ENCODE peak calls at places on chromosomes 16 and 17, in four cellular contexts. One of them, this sample, is unnamed.

GRCh38 chr16:80718480-80719220 is 85.7 kb downstream of the CDYL2 start:
- DNase-seq in stomach: peak
- DNase-seq in lower leg skin: peak
- DNase-seq in A549: no peak
- DNase-seq in this sample: peak

GRCh38 chr17:47896672-47897490 is 845 bp downstream of the SP2 start:
- DNase-seq in stomach: no peak
- DNase-seq in lower leg skin: peak
- DNase-seq in A549: no peak
- DNase-seq in this sample: no peak

GRCh38 chr17:49843774-49844350 is 4.0 kb downstream of the TAC4 start:
- DNase-seq in stomach: no peak
- DNase-seq in lower leg skin: no peak
- DNase-seq in A549: peak
- DNase-seq in this sample: no peak

GRCh38 chr17:83064021-83064731 is 15.2 kb upstream of the METRNL start:
- DNase-seq in stomach: peak
- DNase-seq in lower leg skin: no peak
- DNase-seq in A549: no peak
- DNase-seq in this sample: peak

GRCh38 chr17:39753514-39754160 is 15.9 kb downstream of the GRB7 start:
- DNase-seq in stomach: peak
- DNase-seq in lower leg skin: no peak
- DNase-seq in A549: no peak
- DNase-seq in this sample: peak

GRCh38 chr16:29909398-29909797 is 9.1 kb downstream of the ASPHD1 start:
- DNase-seq in stomach: no peak
- DNase-seq in lower leg skin: no peak
- DNase-seq in A549: no peak
- DNase-seq in this sample: no peak

GRCh38 chr16:79372504-79373184 is 227.9 kb downstream of the MAF start:
- DNase-seq in stomach: no peak
- DNase-seq in lower leg skin: no peak
- DNase-seq in A549: peak
- DNase-seq in this sample: no peak

GRCh38 chr17:82385559-82386255 is 14.1 kb downstream of the UTS2R start:
- DNase-seq in stomach: no peak
- DNase-seq in lower leg skin: no peak
- DNase-seq in A549: no peak
- DNase-seq in this sample: no peak

GRCh38 chr17:55735784-55736405 is 13.2 kb upstream of the TMEM100 start:
- DNase-seq in stomach: no peak
- DNase-seq in lower leg skin: peak
- DNase-seq in A549: peak
- DNase-seq in this sample: peak

GRCh38 chr17:7262192-7263070 is at the start of gene CLDN7:
- DNase-seq in stomach: peak
- DNase-seq in lower leg skin: no peak
- DNase-seq in A549: no peak
- DNase-seq in this sample: peak

GRCh38 chr16:2339521-2340484 is 725 bp downstream of the ABCA3 start:
- DNase-seq in stomach: peak
- DNase-seq in lower leg skin: no peak
- DNase-seq in A549: peak
- DNase-seq in this sample: peak

GRCh38 chr17:69123626-69124025 is 18.1 kb downstream of the ABCA6 start:
- DNase-seq in stomach: no peak
- DNase-seq in lower leg skin: no peak
- DNase-seq in A549: no peak
- DNase-seq in this sample: no peak

GRCh38 chr17:7561589-7562207 is at the start of gene SENP3:
- DNase-seq in stomach: peak
- DNase-seq in lower leg skin: peak
- DNase-seq in A549: peak
- DNase-seq in this sample: peak

GRCh38 chr17:65261682-65262636 is 124.8 kb downstream of the RGS9 start:
- DNase-seq in stomach: no peak
- DNase-seq in lower leg skin: no peak
- DNase-seq in A549: no peak
- DNase-seq in this sample: no peak

GRCh38 chr16:53056528-53056881 is 1.7 kb downstream of the CHD9 start:
- DNase-seq in stomach: no peak
- DNase-seq in lower leg skin: no peak
- DNase-seq in A549: no peak
- DNase-seq in this sample: no peak

GRCh38 chr17:43406676-43407645 is 8.2 kb downstream of the ARL4D start:
- DNase-seq in stomach: no peak
- DNase-seq in lower leg skin: no peak
- DNase-seq in A549: no peak
- DNase-seq in this sample: peak

GRCh38 chr16:69182730-69183416 is 4.1 kb upstream of the SNTB2 start:
- DNase-seq in stomach: no peak
- DNase-seq in lower leg skin: no peak
- DNase-seq in A549: no peak
- DNase-seq in this sample: peak

GRCh38 chr17:12928736-12929135 is 89.1 kb downstream of the ELAC2 start:
- DNase-seq in stomach: no peak
- DNase-seq in lower leg skin: no peak
- DNase-seq in A549: no peak
- DNase-seq in this sample: peak

GRCh38 chr17:16926591-16927451 is 45.1 kb downstream of the TNFRSF13B start:
- DNase-seq in stomach: no peak
- DNase-seq in lower leg skin: no peak
- DNase-seq in A549: no peak
- DNase-seq in this sample: no peak

GRCh38 chr17:7435676-7436555 is 681 bp downstream of the TMEM102 start:
- DNase-seq in stomach: peak
- DNase-seq in lower leg skin: peak
- DNase-seq in A549: peak
- DNase-seq in this sample: peak

GRCh38 chr17:38451840-38452529 is 23.7 kb downstream of the ARHGAP23 start:
- DNase-seq in stomach: no peak
- DNase-seq in lower leg skin: no peak
- DNase-seq in A549: no peak
- DNase-seq in this sample: peak

GRCh38 chr17:77735341-77736206 is 222.9 kb upstream of the TNRC6C start:
- DNase-seq in stomach: peak
- DNase-seq in lower leg skin: peak
- DNase-seq in A549: no peak
- DNase-seq in this sample: peak

GRCh38 chr17:19664136-19664820 is 15.7 kb downstream of the ALDH3A2 start:
- DNase-seq in stomach: peak
- DNase-seq in lower leg skin: no peak
- DNase-seq in A549: no peak
- DNase-seq in this sample: peak

GRCh38 chr17:60077672-60078519 is 825 bp downstream of the HEATR6 start:
- DNase-seq in stomach: no peak
- DNase-seq in lower leg skin: no peak
- DNase-seq in A549: no peak
- DNase-seq in this sample: no peak

GRCh38 chr17:81194941-81195901 is 27.5 kb downstream of the CEP131 start:
- DNase-seq in stomach: no peak
- DNase-seq in lower leg skin: no peak
- DNase-seq in A549: no peak
- DNase-seq in this sample: no peak

GRCh38 chr16:24819462-24820040 is 26.2 kb upstream of the SLC5A11 start:
- DNase-seq in stomach: no peak
- DNase-seq in lower leg skin: no peak
- DNase-seq in A549: no peak
- DNase-seq in this sample: peak

GRCh38 chr17:76353004-76353598 is 615 bp downstream of the PRPSAP1 start:
- DNase-seq in stomach: peak
- DNase-seq in lower leg skin: no peak
- DNase-seq in A549: peak
- DNase-seq in this sample: peak

GRCh38 chr17:41697122-41697962 is 8.7 kb downstream of the EIF1 start:
- DNase-seq in stomach: peak
- DNase-seq in lower leg skin: peak
- DNase-seq in A549: no peak
- DNase-seq in this sample: peak

GRCh38 chr16:86497551-86498021 is 12.7 kb upstream of the FOXF1 start:
- DNase-seq in stomach: no peak
- DNase-seq in lower leg skin: no peak
- DNase-seq in A549: no peak
- DNase-seq in this sample: no peak

GRCh38 chr17:16927641-16928321 is 44.1 kb downstream of the TNFRSF13B start:
- DNase-seq in stomach: no peak
- DNase-seq in lower leg skin: no peak
- DNase-seq in A549: no peak
- DNase-seq in this sample: no peak

GRCh38 chr17:67829331-67829730 is 4.0 kb downstream of the BPTF start:
- DNase-seq in stomach: no peak
- DNase-seq in lower leg skin: no peak
- DNase-seq in A549: no peak
- DNase-seq in this sample: no peak

GRCh38 chr16:22093952-22094351 is 1.6 kb downstream of the VWA3A start:
- DNase-seq in stomach: no peak
- DNase-seq in lower leg skin: no peak
- DNase-seq in A549: no peak
- DNase-seq in this sample: no peak

GRCh38 chr16:22089910-22090309 is 2.4 kb upstream of the VWA3A start:
- DNase-seq in stomach: no peak
- DNase-seq in lower leg skin: no peak
- DNase-seq in A549: no peak
- DNase-seq in this sample: no peak

GRCh38 chr16:22088642-22089041 is 3.7 kb upstream of the VWA3A start:
- DNase-seq in stomach: no peak
- DNase-seq in lower leg skin: no peak
- DNase-seq in A549: no peak
- DNase-seq in this sample: no peak

GRCh38 chr16:22092143-22092933 is at the start of gene VWA3A:
- DNase-seq in stomach: no peak
- DNase-seq in lower leg skin: no peak
- DNase-seq in A549: no peak
- DNase-seq in this sample: peak

GRCh38 chr16:22091721-22092120 is 620 bp upstream of the VWA3A start:
- DNase-seq in stomach: no peak
- DNase-seq in lower leg skin: no peak
- DNase-seq in A549: no peak
- DNase-seq in this sample: no peak
- H3K4me3 ChIP-seq in stomach: no peak
- H3K4me3 ChIP-seq in lower leg skin: no peak
- H3K4me3 ChIP-seq in A549: no peak
- H3K4me3 ChIP-seq in this sample: no peak

DNA sequence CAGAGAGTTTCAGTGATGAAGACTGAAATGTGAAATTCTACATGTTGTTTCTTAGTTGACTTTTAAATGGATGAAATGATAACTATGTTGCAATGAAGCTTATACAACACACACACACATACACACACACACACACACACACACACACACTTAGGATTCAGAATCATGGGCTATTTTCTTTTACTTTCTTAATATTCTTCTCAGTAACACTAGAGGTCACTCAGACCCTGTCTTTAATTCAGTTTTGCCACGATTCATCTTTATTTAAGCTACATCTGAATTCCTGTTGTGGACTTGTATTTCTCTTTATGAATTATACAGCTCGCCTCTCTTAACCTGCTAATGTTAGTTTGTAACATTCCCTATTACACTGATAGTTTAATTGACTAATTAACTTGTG is 109.6 kb upstream of the GOT2 start:
- DNase-seq in stomach: no peak
- DNase-seq in lower leg skin: no peak
- DNase-seq in A549: no peak
- DNase-seq in this sample: no peak
- TF ChIP-seq CTCF in stomach: no peak
- TF ChIP-seq CTCF in lower leg skin: no peak
- TF ChIP-seq CTCF in A549: peak
- TF ChIP-seq CTCF in this sample: no peak

GRCh38 chr17:2388020-2388704 is 12.7 kb downstream of the MNT start:
- DNase-seq in stomach: no peak
- DNase-seq in lower leg skin: no peak
- DNase-seq in A549: no peak
- DNase-seq in this sample: no peak

GRCh38 chr17:2386400-2387085 is 14.3 kb downstream of the MNT start:
- DNase-seq in stomach: peak
- DNase-seq in lower leg skin: no peak
- DNase-seq in A549: no peak
- DNase-seq in this sample: peak

GRCh38 chr17:2390199-2390880 is 10.5 kb downstream of the MNT start:
- DNase-seq in stomach: no peak
- DNase-seq in lower leg skin: no peak
- DNase-seq in A549: no peak
- DNase-seq in this sample: no peak

GRCh38 chr17:2387086-2388019 is 13.5 kb downstream of the MNT start:
- DNase-seq in stomach: no peak
- DNase-seq in lower leg skin: no peak
- DNase-seq in A549: no peak
- DNase-seq in this sample: no peak

DNA sequence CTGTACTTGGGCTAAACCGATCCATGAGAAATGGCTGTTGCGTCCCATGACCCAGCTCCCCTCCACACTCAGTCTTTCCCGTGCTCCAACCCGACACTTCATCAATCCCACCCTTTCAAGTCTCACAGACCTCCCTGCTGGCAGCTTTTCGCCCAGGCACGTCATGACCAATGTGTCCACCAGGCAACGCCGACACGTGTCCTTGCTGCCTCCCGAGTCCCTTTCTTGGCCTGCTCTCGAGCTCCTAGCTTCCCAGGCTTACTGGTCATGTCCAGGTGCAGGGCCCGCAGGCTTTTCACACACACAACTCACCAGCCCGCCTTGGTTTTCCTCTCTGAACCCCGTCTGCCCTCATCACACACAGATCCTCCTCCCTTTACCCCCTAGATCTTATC is 12.2 kb downstream of the MNT start:
- DNase-seq in stomach: no peak
- DNase-seq in lower leg skin: no peak
- DNase-seq in A549: no peak
- DNase-seq in this sample: no peak
- TF ChIP-seq POLR2A in stomach: no peak
- TF ChIP-seq POLR2A in lower leg skin: no peak
- TF ChIP-seq POLR2A in A549: no peak
- TF ChIP-seq POLR2A in this sample: no peak

DNA sequence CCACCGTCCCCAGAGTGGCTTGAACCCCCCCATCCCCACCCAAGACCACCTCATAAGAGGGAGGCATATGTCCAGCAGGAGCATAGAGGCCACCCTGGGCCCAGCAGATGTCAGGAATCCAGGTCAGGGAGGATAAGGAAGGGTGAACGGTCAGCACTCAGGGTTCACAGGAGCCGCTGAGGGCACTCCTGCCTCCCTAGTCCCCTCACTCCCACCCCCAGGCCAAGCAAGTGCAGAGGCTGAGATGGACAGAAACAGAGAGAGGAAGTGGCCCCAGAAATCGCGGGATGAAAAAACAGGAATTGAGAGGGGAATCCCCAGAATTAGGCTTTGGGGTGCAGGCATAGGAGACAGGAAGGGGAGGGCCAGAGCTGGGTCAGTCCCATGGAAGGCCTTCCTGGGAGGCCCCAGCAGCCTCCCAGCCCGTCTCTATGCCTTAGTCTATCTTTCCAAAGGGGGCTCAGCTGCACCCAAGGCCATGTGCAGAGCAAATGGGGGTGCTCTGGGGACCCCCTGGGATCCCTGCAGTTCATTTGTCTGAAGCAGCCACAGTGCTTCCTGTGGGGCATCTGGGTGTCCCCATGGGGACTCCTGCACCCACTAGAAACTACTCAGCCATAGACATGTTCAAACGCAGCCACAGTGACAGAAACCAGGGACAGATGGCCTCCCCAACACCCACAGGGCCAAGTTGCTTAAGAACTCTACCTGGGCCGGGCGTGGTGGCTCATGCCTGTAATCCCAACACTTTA is 1.7 kb downstream of the CMTM3 start:
- DNase-seq in stomach: no peak
- DNase-seq in lower leg skin: no peak
- DNase-seq in A549: no peak
- DNase-seq in this sample: no peak
- H3K4me3 ChIP-seq in stomach: peak
- H3K4me3 ChIP-seq in lower leg skin: no peak
- H3K4me3 ChIP-seq in A549: peak
- H3K4me3 ChIP-seq in this sample: no peak

This sample was measured in thyroid gland.